ENCODE peak calls at places on chromosomes 1 and 21, in six cellular contexts. W is pancreas, X is cardiac muscle cell, N is body of pancreas, G is hepatocyte, F is WERI-Rb-1. E is an unnamed sample.

GRCh38 chr1:57867001-57867400 is 443.1 kb upstream of the DAB1 start:
- DNase-seq in W (no peak), X (no peak), N (no peak), G (peak; percentile 13), F (no peak), E (no peak)

GRCh38 chr1:220176540-220176939 is 82.6 kb downstream of the IARS2 start:
- DNase-seq in W (no peak), X (no peak), N (no peak), G (no peak), F (no peak), E (no peak)

GRCh38 chr1:215567491-215568286 is 585 bp downstream of the KCTD3 start:
- DNase-seq in W (no peak), X (peak; percentile 59), N (peak; percentile 60), G (peak; percentile 64), F (peak; percentile 64), E (peak; percentile 92)

GRCh38 chr1:82258887-82259286 is 458.2 kb downstream of the ADGRL2 start:
- DNase-seq in W (no peak), X (no peak), N (no peak), G (no peak), F (no peak), E (no peak)

GRCh38 chr1:15465674-15466073 is 9.1 kb downstream of the CELA2A start:
- DNase-seq in W (no peak), X (no peak), N (no peak), G (no peak), F (no peak), E (peak; percentile 38)

GRCh38 chr1:78145105-78145580 is 99.4 kb downstream of the GIPC2 start:
- DNase-seq in W (no peak), X (peak; percentile 87), N (peak; percentile 61), G (peak; percentile 80), F (peak; percentile 58), E (no peak)

GRCh38 chr1:24996983-24997893 is 67.2 kb upstream of the RUNX3 start:
- DNase-seq in W (no peak), X (no peak), N (no peak), G (no peak), F (no peak), E (peak; percentile 75)

GRCh38 chr1:170967042-170967910 is 31.9 kb downstream of the MROH9 start:
- DNase-seq in W (no peak), X (peak; percentile 69), N (peak; percentile 12), G (peak; percentile 63), F (no peak), E (peak; percentile 25)

GRCh38 chr1:29752141-29752540 is 515.8 kb downstream of the PTPRU start:
- DNase-seq in W (no peak), X (peak; percentile 6), N (no peak), G (peak; percentile 22), F (peak; percentile 0), E (no peak)

GRCh38 chr1:207791290-207791689 is 39.4 kb downstream of the CD46 start:
- DNase-seq in W (no peak), X (no peak), N (no peak), G (no peak), F (no peak), E (no peak)
- H3K27ac ChIP-seq in W (no peak overlapping the region), X (no peak overlapping the region), N (peak overlapping the region; percentile 56), G (peak overlapping the region; percentile 83), F (no peak overlapping the region), E (no peak overlapping the region)

GRCh38 chr1:53535226-53535625 is 76.0 kb downstream of the DMRTB1 start:
- DNase-seq in W (no peak), X (no peak), N (no peak), G (no peak), F (no peak), E (peak; percentile 80)
- H3K27ac ChIP-seq in W (no peak overlapping the region), X (no peak overlapping the region), N (no peak overlapping the region), G (no peak overlapping the region), F (no peak overlapping the region), E (no peak overlapping the region)

GRCh38 chr21:36769051-36769867 is 70.3 kb downstream of the SIM2 start:
- DNase-seq in W (no peak), X (peak; percentile 84), N (no peak), G (no peak), F (no peak), E (peak; percentile 58)
- H3K27ac ChIP-seq in W (no peak overlapping the region), X (no peak overlapping the region), N (peak overlapping the region; percentile 10), G (peak overlapping the region; percentile 29), F (no peak overlapping the region), E (no peak overlapping the region)

DNA sequence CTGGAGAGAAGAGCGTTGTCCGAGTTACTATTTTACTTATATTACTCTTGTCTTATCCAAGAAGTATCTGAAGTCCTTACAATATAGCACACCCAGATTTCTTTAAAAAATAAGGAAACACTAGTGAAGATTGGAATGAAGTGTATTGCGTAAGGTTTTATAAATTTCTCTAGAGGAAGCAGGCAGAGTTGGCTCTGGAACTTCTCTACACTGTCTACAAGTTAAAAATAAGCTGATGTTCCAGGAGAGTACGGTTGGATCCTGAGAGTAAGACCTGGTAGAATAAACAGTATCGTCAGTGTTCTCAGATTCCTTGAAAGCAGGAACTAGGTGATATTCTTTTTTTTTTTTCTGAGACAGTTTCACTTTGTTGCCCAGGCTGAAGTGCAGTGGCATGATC is 107.8 kb downstream of the USP25 start:
- DNase-seq in W (no peak), X (peak; percentile 79), N (no peak), G (peak; percentile 42), F (no peak), E (no peak)
- H3K27ac ChIP-seq in W (no peak overlapping the region), X (peak overlapping the region; percentile 55), N (no peak overlapping the region), G (peak overlapping the region; percentile 77), F (no peak overlapping the region), E (no peak overlapping the region)

GRCh38 chr1:21284206-21285137 is 5.8 kb downstream of the ECE1 start:
- DNase-seq in W (no peak), X (no peak), N (no peak), G (no peak), F (no peak), E (peak; percentile 66)
- H3K27ac ChIP-seq in W (peak overlapping the region; percentile 61), X (peak overlapping the region; percentile 52), N (peak overlapping the region; percentile 79), G (peak overlapping the region; percentile 69), F (no peak overlapping the region), E (no peak overlapping the region)

GRCh38 chr1:109912214-109912861 is 1.7 kb downstream of the CSF1 start:
- DNase-seq in W (no peak), X (no peak), N (no peak), G (no peak), F (no peak), E (peak; percentile 96)

GRCh38 chr1:109912873-109913272 is 2.2 kb downstream of the CSF1 start:
- DNase-seq in W (no peak), X (peak; percentile 70), N (no peak), G (no peak), F (no peak), E (peak; percentile 94)

GRCh38 chr1:109917429-109918076 is 6.9 kb downstream of the CSF1 start:
- DNase-seq in W (no peak), X (no peak), N (no peak), G (no peak), F (no peak), E (no peak)

GRCh38 chr1:109913360-109913879 is 2.8 kb downstream of the CSF1 start:
- DNase-seq in W (no peak), X (no peak), N (no peak), G (no peak), F (no peak), E (peak; percentile 58)

GRCh38 chr1:109914587-109915240 is 4.1 kb downstream of the CSF1 start:
- DNase-seq in W (no peak), X (peak; percentile 50), N (no peak), G (no peak), F (no peak), E (peak; percentile 84)
- H3K27ac ChIP-seq in W (no peak overlapping the region), X (no peak overlapping the region), N (no peak overlapping the region), G (no peak overlapping the region), F (no peak overlapping the region), E (no peak overlapping the region)